ENCODE peak calls at places on chromosomes 16 and 17, in eight cellular contexts. I, Z, G, D, V, C, W and B are unnamed samples.

GRCh38 chr17:46818319-46818928 is at the start of gene WNT3:
- DNase-seq in W (no peak), C (no peak), I (peak), Z (no peak), D (no peak), V (no peak), G (no peak), B (no peak)

GRCh38 chr17:28622186-28622585 is 8.2 kb upstream of the RSKR start:
- DNase-seq in V (no peak), W (no peak), Z (no peak), I (no peak), G (no peak), D (no peak), C (no peak), B (no peak)

GRCh38 chr16:4376820-4377572 is 5.3 kb downstream of the VASN start:
- DNase-seq in G (no peak), I (no peak), W (no peak), C (no peak), D (no peak), Z (no peak), V (no peak), B (no peak)

GRCh38 chr16:14232106-14232890 is 161.2 kb downstream of the MRTFB start:
- DNase-seq in W (peak), C (no peak), Z (no peak), V (no peak), G (no peak), D (no peak), I (no peak), B (no peak)

GRCh38 chr16:17173134-17173729 is 297.5 kb downstream of the XYLT1 start:
- DNase-seq in W (peak), V (no peak), D (peak), C (peak), G (peak), Z (no peak), I (no peak), B (peak)

GRCh38 chr16:17351471-17352045 is 119.2 kb downstream of the XYLT1 start:
- DNase-seq in V (no peak), W (no peak), G (no peak), C (no peak), I (no peak), Z (no peak), D (no peak), B (no peak)

GRCh38 chr17:1475321-1475854 is 17.1 kb downstream of the MYO1C start:
- DNase-seq in G (no peak), I (no peak), C (no peak), D (no peak), Z (no peak), V (no peak), W (no peak), B (no peak)

GRCh38 chr16:78684655-78685400 is 585.4 kb downstream of the WWOX start:
- DNase-seq in V (no peak), C (peak), D (no peak), Z (no peak), I (peak), G (no peak), W (peak), B (peak)

GRCh38 chr17:73549841-73550430 is 94.3 kb downstream of the SDK2 start:
- DNase-seq in I (no peak), V (no peak), D (no peak), W (no peak), G (no peak), C (no peak), Z (no peak), B (no peak)

GRCh38 chr16:4049031-4049430 is 67.2 kb downstream of the ADCY9 start:
- DNase-seq in D (no peak), C (no peak), I (no peak), Z (no peak), W (no peak), V (no peak), G (no peak), B (no peak)

GRCh38 chr16:14172200-14172805 is 101.2 kb downstream of the MRTFB start:
- DNase-seq in C (no peak), W (peak), V (no peak), G (no peak), Z (no peak), D (no peak), I (peak), B (peak)

GRCh38 chr16:67542464-67542863 is 13.8 kb downstream of the RIPOR1 start:
- DNase-seq in D (no peak), W (peak), V (peak), Z (peak), G (peak), C (peak), I (peak), B (peak)

GRCh38 chr16:70724146-70725023 is 38.5 kb upstream of the MTSS2 start:
- DNase-seq in C (no peak), W (no peak), Z (no peak), I (no peak), V (no peak), D (no peak), G (no peak), B (no peak)

GRCh38 chr16:83895243-83895642 is 3.7 kb upstream of the MLYCD start:
- DNase-seq in C (no peak), V (no peak), I (no peak), G (no peak), W (no peak), Z (no peak), D (no peak), B (no peak)

GRCh38 chr16:7317982-7318381 is 14.7 kb upstream of the RBFOX1 start:
- DNase-seq in V (no peak), I (no peak), Z (no peak), W (no peak), C (no peak), D (no peak), G (no peak), B (no peak)

GRCh38 chr16:7316266-7316888 is 16.3 kb upstream of the RBFOX1 start:
- DNase-seq in Z (no peak), C (no peak), D (no peak), I (no peak), G (no peak), V (no peak), W (no peak), B (no peak)

GRCh38 chr16:7318661-7319060 is 14.0 kb upstream of the RBFOX1 start:
- DNase-seq in C (no peak), W (no peak), I (no peak), G (no peak), V (no peak), Z (no peak), D (no peak), B (no peak)

GRCh38 chr16:7315813-7316212 is 16.8 kb upstream of the RBFOX1 start:
- DNase-seq in Z (no peak), G (no peak), C (no peak), I (no peak), D (no peak), W (no peak), V (no peak), B (no peak)

GRCh38 chr16:7313170-7313569 is 19.5 kb upstream of the RBFOX1 start:
- DNase-seq in W (no peak), C (no peak), Z (no peak), D (no peak), G (no peak), I (no peak), V (peak), B (peak)
- TF ChIP-seq CTCF in W (peak), C (peak), Z (no peak), D (no peak), G (no peak), I (no peak), V (peak), B (peak)

DNA sequence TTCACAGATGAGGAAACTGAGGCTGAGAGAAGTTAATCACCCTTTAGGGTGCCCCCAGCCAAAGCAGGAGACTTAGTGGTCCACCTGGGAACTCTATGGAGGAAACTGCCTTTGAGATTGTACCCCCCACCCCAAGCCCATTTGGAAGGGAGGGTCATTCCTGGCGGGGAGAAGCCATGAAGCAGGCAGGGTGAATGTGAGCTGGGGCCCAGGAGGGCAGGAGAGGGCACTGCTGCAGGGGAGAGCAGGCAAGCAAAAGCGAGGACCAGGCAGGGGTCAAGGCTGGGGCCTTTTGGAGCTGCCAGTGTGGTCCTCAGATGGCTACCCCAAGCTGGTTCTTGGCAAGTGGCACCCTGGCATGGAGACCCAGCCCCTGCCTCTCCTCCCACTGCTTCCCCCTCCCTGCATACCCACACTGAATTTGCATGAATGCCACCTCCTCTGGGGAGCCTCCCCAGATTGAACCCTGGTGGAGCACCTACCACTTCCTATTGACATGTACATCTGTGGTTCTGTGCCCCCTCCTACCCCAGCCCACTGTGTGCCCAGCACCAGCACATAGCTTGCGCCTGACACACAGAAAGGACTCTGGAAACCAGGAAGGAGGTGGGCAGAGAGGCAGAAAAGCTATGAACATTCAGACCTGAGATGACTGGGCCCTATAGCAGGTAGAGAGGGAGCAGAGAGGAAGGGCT is 977 bp upstream of the TMC6 start:
- DNase-seq in I (no peak), C (no peak), Z (no peak), G (no peak), V (no peak), D (no peak), W (no peak), B (no peak)
- H3K4me3 ChIP-seq in I (no peak), C (no peak), Z (peak), G (no peak), V (peak), D (no peak), W (no peak), B (no peak)

GRCh38 chr17:62995377-62995885 is 29.4 kb downstream of the TANC2 start:
- DNase-seq in I (peak), D (no peak), W (peak), G (no peak), V (peak), Z (peak), C (peak), B (peak)
- TF ChIP-seq CTCF in I (peak), D (no peak), W (peak), G (no peak), V (peak), Z (peak), C (no peak), B (peak)

GRCh38 chr17:31321971-31322370 is 549 bp upstream of the EVI2A start:
- DNase-seq in G (no peak), D (no peak), Z (no peak), C (no peak), I (no peak), V (no peak), W (no peak), B (no peak)
- H3K4me3 ChIP-seq in G (no peak), D (no peak), Z (no peak), C (no peak), I (no peak), V (no peak), W (no peak), B (no peak)

DNA sequence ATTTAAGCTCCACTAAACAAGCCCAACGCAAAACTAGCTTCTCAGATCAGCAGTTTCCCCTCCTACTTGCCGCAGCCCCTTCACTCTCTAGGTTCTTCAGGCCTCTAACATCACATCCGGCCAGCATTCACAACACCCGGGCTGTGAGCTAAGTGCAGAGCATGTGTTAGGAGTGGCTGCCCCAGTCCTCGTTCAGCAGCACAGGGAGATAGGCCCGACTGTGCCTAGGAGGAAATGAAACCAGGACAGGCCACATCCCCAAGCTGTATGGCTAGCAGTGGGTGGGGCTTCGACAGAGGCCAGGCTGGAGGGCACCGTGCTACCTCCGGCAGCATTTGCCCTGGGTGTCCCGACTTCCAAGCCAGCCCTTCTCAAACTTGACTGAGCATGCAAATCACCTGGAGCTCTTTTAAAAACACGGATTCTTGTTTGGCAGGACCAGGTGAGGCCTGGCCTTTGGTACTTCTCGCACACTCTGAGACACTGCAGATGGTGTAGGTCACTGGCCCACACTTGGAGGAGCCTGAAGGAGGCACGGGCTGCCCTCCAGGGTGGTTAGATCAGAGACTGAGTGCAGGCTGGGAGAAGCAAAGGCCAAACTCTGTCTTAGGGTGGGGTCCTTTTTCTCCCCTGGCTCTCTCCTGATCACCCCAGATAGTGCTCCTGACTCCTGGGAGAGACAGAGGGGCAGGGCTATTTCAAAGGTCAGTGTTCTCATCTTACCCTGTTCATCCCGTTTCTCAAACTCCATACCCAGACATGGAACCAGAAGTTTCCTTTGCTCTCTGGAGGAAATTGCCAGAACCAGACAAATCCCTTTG is 202.0 kb downstream of the C16orf78 start:
- DNase-seq in D (peak), G (no peak), W (no peak), V (no peak), I (no peak), C (peak), Z (no peak), B (no peak)
- TF ChIP-seq CTCF in D (no peak), G (no peak), W (no peak), V (no peak), I (no peak), C (no peak), Z (no peak), B (no peak)

GRCh38 chr17:78883090-78883532 is 19.9 kb downstream of the CEP295NL start:
- DNase-seq in D (no peak), I (peak), V (peak), Z (peak), W (peak), C (peak), G (peak), B (peak)
- H3K4me3 ChIP-seq in D (peak), I (no peak), V (peak), Z (peak), W (peak), C (peak), G (no peak), B (peak)

GRCh38 chr17:37067555-37068111 is 118.9 kb downstream of the AATF start:
- DNase-seq in V (peak), G (peak), D (no peak), I (peak), C (no peak), W (peak), Z (peak), B (peak)
- TF ChIP-seq CTCF in V (no peak), G (no peak), D (no peak), I (no peak), C (no peak), W (no peak), Z (no peak), B (no peak)